ENCODE peak calls at places on chromosome 7, in four cellular contexts. One of them, this sample, is unnamed.

GRCh38 chr7:55019691-55020480 is 1.1 kb downstream of the EGFR start:
- DNase-seq in H9: peak; percentile 45
- DNase-seq in mesenchymal stem cell: peak; percentile 40
- DNase-seq in neuronal stem cell: peak; percentile 17
- DNase-seq in this sample: no peak

GRCh38 chr7:74587435-74588126 is 69.9 kb upstream of the GTF2I start:
- DNase-seq in H9: peak; percentile 81
- DNase-seq in mesenchymal stem cell: peak; percentile 94
- DNase-seq in neuronal stem cell: no peak
- DNase-seq in this sample: peak; percentile 89

GRCh38 chr7:18384491-18385143 is 110.9 kb upstream of the HDAC9 start:
- DNase-seq in H9: no peak
- DNase-seq in mesenchymal stem cell: no peak
- DNase-seq in neuronal stem cell: no peak
- DNase-seq in this sample: no peak

GRCh38 chr7:36855330-36855729 is 131.0 kb upstream of the AOAH start:
- DNase-seq in H9: no peak
- DNase-seq in mesenchymal stem cell: no peak
- DNase-seq in neuronal stem cell: no peak
- DNase-seq in this sample: no peak

GRCh38 chr7:155456772-155457543 is 971 bp upstream of the EN2 start:
- DNase-seq in H9: peak; percentile 86
- DNase-seq in mesenchymal stem cell: peak; percentile 39
- DNase-seq in neuronal stem cell: no peak
- DNase-seq in this sample: peak; percentile 31

GRCh38 chr7:137403282-137403681 is 59.7 kb upstream of the PTN start:
- DNase-seq in H9: peak; percentile 28
- DNase-seq in mesenchymal stem cell: no peak
- DNase-seq in neuronal stem cell: no peak
- DNase-seq in this sample: no peak

GRCh38 chr7:30412810-30413504 is 65.6 kb downstream of the NOD1 start:
- DNase-seq in H9: peak; percentile 70
- DNase-seq in mesenchymal stem cell: peak; percentile 86
- DNase-seq in neuronal stem cell: peak; percentile 53
- DNase-seq in this sample: peak; percentile 83

GRCh38 chr7:26429168-26429567 is 137.5 kb downstream of the SNX10 start:
- DNase-seq in H9: no peak
- DNase-seq in mesenchymal stem cell: no peak
- DNase-seq in neuronal stem cell: no peak
- DNase-seq in this sample: no peak

GRCh38 chr7:31933481-31933880 is 136.7 kb downstream of the PDE1C start:
- DNase-seq in H9: no peak
- DNase-seq in mesenchymal stem cell: peak; percentile 51
- DNase-seq in neuronal stem cell: no peak
- DNase-seq in this sample: peak; percentile 28

GRCh38 chr7:104767113-104767512 is 246.9 kb upstream of the KMT2E start:
- DNase-seq in H9: no peak
- DNase-seq in mesenchymal stem cell: no peak
- DNase-seq in neuronal stem cell: no peak
- DNase-seq in this sample: no peak

GRCh38 chr7:12474035-12474434 is 70.4 kb upstream of the VWDE start:
- DNase-seq in H9: no peak
- DNase-seq in mesenchymal stem cell: no peak
- DNase-seq in neuronal stem cell: no peak
- DNase-seq in this sample: no peak

GRCh38 chr7:128710391-128710930 is 28.7 kb upstream of the CALU start:
- DNase-seq in H9: no peak
- DNase-seq in mesenchymal stem cell: no peak
- DNase-seq in neuronal stem cell: no peak
- DNase-seq in this sample: no peak

GRCh38 chr7:51620690-51621089 is 304.1 kb upstream of the COBL start:
- DNase-seq in H9: peak; percentile 68
- DNase-seq in mesenchymal stem cell: no peak
- DNase-seq in neuronal stem cell: no peak
- DNase-seq in this sample: no peak

GRCh38 chr7:65746398-65746669 is 126.5 kb upstream of the VKORC1L1 start:
- DNase-seq in H9: no peak
- DNase-seq in mesenchymal stem cell: peak; percentile 20
- DNase-seq in neuronal stem cell: no peak
- DNase-seq in this sample: peak; percentile 72

GRCh38 chr7:88665892-88666514 is 93.5 kb upstream of the ZNF804B start:
- DNase-seq in H9: no peak
- DNase-seq in mesenchymal stem cell: no peak
- DNase-seq in neuronal stem cell: no peak
- DNase-seq in this sample: no peak

GRCh38 chr7:124059375-124059774 is 26.5 kb upstream of the TMEM229A start:
- DNase-seq in H9: no peak
- DNase-seq in mesenchymal stem cell: no peak
- DNase-seq in neuronal stem cell: no peak
- DNase-seq in this sample: no peak

GRCh38 chr7:1708640-1709249 is 38.7 kb downstream of the ELFN1 start:
- DNase-seq in H9: peak; percentile 12
- DNase-seq in mesenchymal stem cell: no peak
- DNase-seq in neuronal stem cell: no peak
- DNase-seq in this sample: no peak

GRCh38 chr7:2002561-2003450 is 229.9 kb downstream of the MAD1L1 start:
- DNase-seq in H9: peak; percentile 19
- DNase-seq in mesenchymal stem cell: no peak
- DNase-seq in neuronal stem cell: no peak
- DNase-seq in this sample: no peak

GRCh38 chr7:94511763-94512162 is 2.2 kb downstream of the CASD1 start:
- DNase-seq in H9: no peak
- DNase-seq in mesenchymal stem cell: no peak
- DNase-seq in neuronal stem cell: no peak
- DNase-seq in this sample: peak; percentile 13

GRCh38 chr7:115226410-115226809 is 304.5 kb downstream of the MDFIC start:
- DNase-seq in H9: peak; percentile 70
- DNase-seq in mesenchymal stem cell: no peak
- DNase-seq in neuronal stem cell: no peak
- DNase-seq in this sample: no peak

GRCh38 chr7:29119538-29119937 is 26.8 kb downstream of the CPVL start:
- DNase-seq in H9: no peak
- DNase-seq in mesenchymal stem cell: no peak
- DNase-seq in neuronal stem cell: no peak
- DNase-seq in this sample: no peak

GRCh38 chr7:94265456-94265855 is 129.2 kb upstream of the COL1A2 start:
- DNase-seq in H9: no peak
- DNase-seq in mesenchymal stem cell: no peak
- DNase-seq in neuronal stem cell: no peak
- DNase-seq in this sample: no peak

GRCh38 chr7:129066290-129067131 is 11.6 kb upstream of the TNPO3 start:
- DNase-seq in H9: peak; percentile 75
- DNase-seq in mesenchymal stem cell: peak; percentile 85
- DNase-seq in neuronal stem cell: no peak
- DNase-seq in this sample: peak; percentile 77

GRCh38 chr7:124387056-124387455 is 354.2 kb upstream of the TMEM229A start:
- DNase-seq in H9: no peak
- DNase-seq in mesenchymal stem cell: no peak
- DNase-seq in neuronal stem cell: no peak
- DNase-seq in this sample: no peak

GRCh38 chr7:27080844-27081423 is 14.9 kb downstream of the HOXA1 start:
- DNase-seq in H9: no peak
- DNase-seq in mesenchymal stem cell: no peak
- DNase-seq in neuronal stem cell: no peak
- DNase-seq in this sample: peak; percentile 40

GRCh38 chr7:28718523-28718922 is 239.6 kb downstream of the TRIL start:
- DNase-seq in H9: no peak
- DNase-seq in mesenchymal stem cell: no peak
- DNase-seq in neuronal stem cell: no peak
- DNase-seq in this sample: no peak

GRCh38 chr7:117061751-117062150 is 108.5 kb downstream of the ST7 start:
- DNase-seq in H9: no peak
- DNase-seq in mesenchymal stem cell: no peak
- DNase-seq in neuronal stem cell: no peak
- DNase-seq in this sample: peak; percentile 80

GRCh38 chr7:40493609-40494041 is 358.8 kb downstream of the SUGCT start:
- DNase-seq in H9: no peak
- DNase-seq in mesenchymal stem cell: no peak
- DNase-seq in neuronal stem cell: no peak
- DNase-seq in this sample: no peak

GRCh38 chr7:75042299-75042698 is 31.3 kb downstream of the RCC1L start:
- DNase-seq in H9: no peak
- DNase-seq in mesenchymal stem cell: no peak
- DNase-seq in neuronal stem cell: no peak
- DNase-seq in this sample: no peak

GRCh38 chr7:116628971-116629586 is 42.9 kb upstream of the MET start:
- DNase-seq in H9: no peak
- DNase-seq in mesenchymal stem cell: no peak
- DNase-seq in neuronal stem cell: no peak
- DNase-seq in this sample: peak; percentile 13

GRCh38 chr7:76509931-76510877 is at the start of gene UPK3B:
- DNase-seq in H9: peak; percentile 73
- DNase-seq in mesenchymal stem cell: no peak
- DNase-seq in neuronal stem cell: no peak
- DNase-seq in this sample: no peak

GRCh38 chr7:98394377-98394836 is 6.5 kb downstream of the BAIAP2L1 start:
- DNase-seq in H9: no peak
- DNase-seq in mesenchymal stem cell: peak; percentile 95
- DNase-seq in neuronal stem cell: no peak
- DNase-seq in this sample: peak; percentile 90

GRCh38 chr7:103316378-103316941 is 19.2 kb downstream of the PMPCB start:
- DNase-seq in H9: no peak
- DNase-seq in mesenchymal stem cell: no peak
- DNase-seq in neuronal stem cell: no peak
- DNase-seq in this sample: no peak

GRCh38 chr7:47581821-47582747 is at the start of gene TNS3:
- DNase-seq in H9: peak; percentile 66
- DNase-seq in mesenchymal stem cell: peak; percentile 51
- DNase-seq in neuronal stem cell: no peak
- DNase-seq in this sample: peak; percentile 36
- H3K14ac ChIP-seq in H9: peak within 1 kb of the TSS; percentile 85
- H3K14ac ChIP-seq in mesenchymal stem cell: no peak within 1 kb of the TSS
- H3K14ac ChIP-seq in neuronal stem cell: no peak within 1 kb of the TSS
- H3K14ac ChIP-seq in this sample: peak within 1 kb of the TSS; percentile 98

GRCh38 chr7:124130-124949 is 68.0 kb upstream of the FAM20C start:
- DNase-seq in H9: no peak
- DNase-seq in mesenchymal stem cell: no peak
- DNase-seq in neuronal stem cell: no peak
- DNase-seq in this sample: no peak
- H4K91ac ChIP-seq in H9: no peak overlapping the region
- H4K91ac ChIP-seq in mesenchymal stem cell: no peak overlapping the region
- H4K91ac ChIP-seq in neuronal stem cell: no peak overlapping the region
- H4K91ac ChIP-seq in this sample: no peak overlapping the region

GRCh38 chr7:47658886-47659635 is 77.2 kb upstream of the TNS3 start:
- DNase-seq in H9: no peak
- DNase-seq in mesenchymal stem cell: no peak
- DNase-seq in neuronal stem cell: no peak
- DNase-seq in this sample: no peak

GRCh38 chr7:47657126-47657525 is 75.2 kb upstream of the TNS3 start:
- DNase-seq in H9: no peak
- DNase-seq in mesenchymal stem cell: no peak
- DNase-seq in neuronal stem cell: no peak
- DNase-seq in this sample: no peak

GRCh38 chr7:47661051-47661714 is 79.3 kb upstream of the TNS3 start:
- DNase-seq in H9: no peak
- DNase-seq in mesenchymal stem cell: no peak
- DNase-seq in neuronal stem cell: no peak
- DNase-seq in this sample: no peak

GRCh38 chr7:47663239-47663638 is 81.3 kb upstream of the TNS3 start:
- DNase-seq in H9: no peak
- DNase-seq in mesenchymal stem cell: no peak
- DNase-seq in neuronal stem cell: no peak
- DNase-seq in this sample: no peak

DNA sequence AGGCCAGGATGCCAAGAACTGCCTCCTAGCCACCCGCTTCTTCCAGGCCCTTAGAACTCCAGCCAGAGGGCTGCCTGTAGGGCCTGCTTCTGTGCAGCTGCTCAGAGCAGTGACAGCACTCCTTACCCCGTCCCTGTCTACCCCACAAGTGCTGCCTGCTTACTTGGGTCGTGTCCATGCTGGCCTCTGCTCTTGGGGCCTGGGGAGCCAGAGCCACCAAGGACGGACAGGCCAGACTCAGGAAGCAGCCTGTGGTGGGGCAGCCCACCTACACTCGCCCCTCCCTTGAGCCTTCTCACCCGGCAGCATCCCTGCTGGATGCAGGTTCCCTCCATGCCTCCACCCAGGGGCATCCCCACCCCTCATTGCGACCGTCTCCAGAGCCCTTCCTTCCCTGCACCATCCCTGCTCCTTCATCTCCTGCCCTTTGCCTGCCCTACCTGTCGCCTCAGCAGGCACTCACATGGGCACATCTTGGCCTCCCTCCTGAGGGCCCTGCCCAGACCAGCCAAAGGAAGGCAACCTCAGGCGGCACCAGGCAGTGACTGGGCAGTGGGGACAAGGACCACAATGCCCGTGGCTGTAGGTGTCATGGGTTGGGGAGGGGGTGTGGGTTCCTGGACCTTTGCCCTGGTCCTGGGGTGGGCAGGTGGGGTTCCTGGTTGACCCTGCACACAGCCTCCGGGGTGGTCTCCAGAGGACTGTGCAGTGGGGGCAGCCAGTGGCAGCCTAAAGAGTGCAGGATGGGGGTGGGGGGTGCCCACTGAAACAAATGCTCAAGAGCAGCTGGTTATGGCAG is 78.0 kb upstream of the TNS3 start:
- DNase-seq in H9: no peak
- DNase-seq in mesenchymal stem cell: no peak
- DNase-seq in neuronal stem cell: no peak
- DNase-seq in this sample: no peak
- H3K14ac ChIP-seq in H9: no peak overlapping the region
- H3K14ac ChIP-seq in mesenchymal stem cell: no peak overlapping the region
- H3K14ac ChIP-seq in neuronal stem cell: peak overlapping the region; percentile 92
- H3K14ac ChIP-seq in this sample: peak overlapping the region; percentile 9

DNA sequence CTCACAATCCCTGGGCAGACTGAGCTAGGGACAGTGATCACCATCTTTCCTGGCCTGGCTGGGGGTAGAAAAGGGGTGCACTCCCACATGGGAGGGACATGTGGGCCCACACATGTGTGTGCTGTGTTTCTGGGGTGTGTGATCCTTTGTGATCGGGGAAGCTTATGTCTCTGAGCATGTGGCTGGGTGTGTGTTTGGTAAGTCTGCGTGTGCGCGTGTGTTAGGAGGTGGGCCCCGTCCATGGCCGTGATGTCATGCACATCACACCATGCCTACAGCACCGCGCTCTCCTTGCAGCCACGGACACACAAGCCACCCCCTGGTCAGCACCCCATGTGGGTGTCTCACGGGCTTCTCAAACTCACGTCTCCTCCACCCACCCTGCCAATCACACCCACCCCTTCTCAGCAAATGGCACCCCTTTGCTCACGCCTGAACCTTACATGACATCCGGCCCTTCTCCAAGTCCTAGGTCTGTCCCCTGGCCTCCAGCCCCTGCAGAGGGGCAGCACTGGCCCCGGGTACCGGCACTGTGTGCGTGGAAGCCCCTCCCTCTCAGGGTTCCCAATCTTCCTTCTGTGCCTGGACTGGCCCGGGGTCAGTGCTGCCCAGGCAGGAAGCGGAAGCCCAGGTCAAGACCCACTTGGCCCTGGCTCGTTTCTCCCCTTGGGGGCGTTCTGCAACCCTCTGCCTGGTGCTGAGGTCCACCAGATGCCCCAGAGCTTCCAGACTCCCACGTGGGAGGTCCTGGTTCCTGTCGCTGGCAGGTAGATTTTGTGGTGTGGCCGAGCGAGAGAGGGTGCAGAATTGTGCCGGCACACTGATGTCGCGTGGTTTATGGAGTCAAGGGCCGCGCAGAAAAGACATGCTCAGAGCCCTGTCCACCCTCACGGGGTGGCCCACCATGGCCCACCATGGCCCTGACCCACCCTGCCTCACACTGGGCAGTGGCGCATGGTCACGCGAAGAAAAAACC is 12.6 kb downstream of the SLC29A4 start:
- DNase-seq in H9: no peak
- DNase-seq in mesenchymal stem cell: no peak
- DNase-seq in neuronal stem cell: no peak
- DNase-seq in this sample: no peak
- H4K91ac ChIP-seq in H9: no peak overlapping the region
- H4K91ac ChIP-seq in mesenchymal stem cell: no peak overlapping the region
- H4K91ac ChIP-seq in neuronal stem cell: no peak overlapping the region
- H4K91ac ChIP-seq in this sample: no peak overlapping the region